ENCODE peak calls at places on chromosomes 7 and 10, in seven cellular contexts. One of them, this sample, is unnamed.

GRCh38 chr10:124722812-124723783 is 21.1 kb downstream of the FAM53B start:
- DNase-seq in MM.1S: peak; percentile 85
- DNase-seq in colonic mucosa: no peak
- DNase-seq in GM23248: peak; percentile 73
- DNase-seq in SK-N-SH: no peak
- DNase-seq in H9: no peak
- DNase-seq in H1: no peak
- DNase-seq in this sample: no peak

GRCh38 chr7:79298145-79298760 is 155.2 kb downstream of the MAGI2 start:
- DNase-seq in MM.1S: peak; percentile 57
- DNase-seq in GM23248: peak; percentile 75
- DNase-seq in colonic mucosa: peak; percentile 26
- DNase-seq in H1: no peak
- DNase-seq in SK-N-SH: peak; percentile 55
- DNase-seq in H9: no peak
- DNase-seq in this sample: peak; percentile 79

GRCh38 chr7:136953386-136953785 is 84.9 kb downstream of the CHRM2 start:
- DNase-seq in H1: no peak
- DNase-seq in colonic mucosa: no peak
- DNase-seq in H9: no peak
- DNase-seq in GM23248: peak; percentile 68
- DNase-seq in SK-N-SH: no peak
- DNase-seq in MM.1S: no peak
- DNase-seq in this sample: peak; percentile 79

GRCh38 chr10:78566216-78567135 is 502.3 kb upstream of the ZMIZ1 start:
- DNase-seq in H9: no peak
- DNase-seq in H1: no peak
- DNase-seq in colonic mucosa: no peak
- DNase-seq in MM.1S: no peak
- DNase-seq in SK-N-SH: peak; percentile 36
- DNase-seq in GM23248: peak; percentile 30
- DNase-seq in this sample: no peak

GRCh38 chr10:73887038-73888015 is 13.0 kb upstream of the CAMK2G start:
- DNase-seq in H9: no peak
- DNase-seq in colonic mucosa: peak; percentile 66
- DNase-seq in MM.1S: no peak
- DNase-seq in H1: no peak
- DNase-seq in SK-N-SH: peak; percentile 59
- DNase-seq in GM23248: peak; percentile 98
- DNase-seq in this sample: peak; percentile 86

GRCh38 chr7:55478700-55479099 is 93.6 kb downstream of the VOPP1 start:
- DNase-seq in colonic mucosa: peak; percentile 11
- DNase-seq in SK-N-SH: no peak
- DNase-seq in H1: peak; percentile 10
- DNase-seq in GM23248: no peak
- DNase-seq in MM.1S: no peak
- DNase-seq in H9: peak; percentile 5
- DNase-seq in this sample: no peak

GRCh38 chr10:16750461-16750860 is 66.8 kb downstream of the RSU1 start:
- DNase-seq in GM23248: no peak
- DNase-seq in H1: no peak
- DNase-seq in SK-N-SH: no peak
- DNase-seq in MM.1S: no peak
- DNase-seq in colonic mucosa: no peak
- DNase-seq in H9: no peak
- DNase-seq in this sample: peak; percentile 50

GRCh38 chr10:5919568-5919967 is 29.5 kb downstream of the FBH1 start:
- DNase-seq in H1: no peak
- DNase-seq in colonic mucosa: no peak
- DNase-seq in MM.1S: no peak
- DNase-seq in SK-N-SH: no peak
- DNase-seq in GM23248: no peak
- DNase-seq in H9: no peak
- DNase-seq in this sample: no peak

GRCh38 chr7:94547128-94547527 is 37.5 kb downstream of the CASD1 start:
- DNase-seq in MM.1S: no peak
- DNase-seq in H9: no peak
- DNase-seq in GM23248: no peak
- DNase-seq in SK-N-SH: no peak
- DNase-seq in H1: no peak
- DNase-seq in colonic mucosa: no peak
- DNase-seq in this sample: no peak

GRCh38 chr7:147937428-147937827 is 653.1 kb upstream of the C7orf33 start:
- DNase-seq in H1: no peak
- DNase-seq in MM.1S: no peak
- DNase-seq in SK-N-SH: no peak
- DNase-seq in GM23248: no peak
- DNase-seq in H9: no peak
- DNase-seq in colonic mucosa: no peak
- DNase-seq in this sample: no peak

GRCh38 chr7:4602905-4603842 is 78.9 kb upstream of the FOXK1 start:
- DNase-seq in GM23248: no peak
- DNase-seq in SK-N-SH: peak; percentile 14
- DNase-seq in colonic mucosa: no peak
- DNase-seq in H1: no peak
- DNase-seq in MM.1S: no peak
- DNase-seq in H9: no peak
- DNase-seq in this sample: no peak

GRCh38 chr7:32588657-32589056 is 93.4 kb downstream of the AVL9 start:
- DNase-seq in MM.1S: no peak
- DNase-seq in H9: no peak
- DNase-seq in H1: no peak
- DNase-seq in colonic mucosa: no peak
- DNase-seq in SK-N-SH: no peak
- DNase-seq in GM23248: peak; percentile 81
- DNase-seq in this sample: peak; percentile 73

GRCh38 chr7:130918129-130919052 is 184.4 kb upstream of the KLF14 start:
- DNase-seq in SK-N-SH: no peak
- DNase-seq in colonic mucosa: no peak
- DNase-seq in GM23248: no peak
- DNase-seq in H9: no peak
- DNase-seq in H1: no peak
- DNase-seq in MM.1S: no peak
- DNase-seq in this sample: peak; percentile 53

GRCh38 chr10:48623607-48624132 is 18.8 kb upstream of the ARHGAP22 start:
- DNase-seq in colonic mucosa: no peak
- DNase-seq in SK-N-SH: no peak
- DNase-seq in H1: no peak
- DNase-seq in MM.1S: no peak
- DNase-seq in H9: no peak
- DNase-seq in GM23248: peak; percentile 67
- DNase-seq in this sample: no peak

GRCh38 chr10:19819419-19820033 is 3.3 kb downstream of the PLXDC2 start:
- DNase-seq in MM.1S: peak; percentile 42
- DNase-seq in H1: no peak
- DNase-seq in GM23248: peak; percentile 65
- DNase-seq in SK-N-SH: peak; percentile 66
- DNase-seq in colonic mucosa: peak; percentile 71
- DNase-seq in H9: no peak
- DNase-seq in this sample: peak; percentile 43

GRCh38 chr7:8590225-8590624 is 156.8 kb downstream of the NXPH1 start:
- DNase-seq in GM23248: no peak
- DNase-seq in H1: no peak
- DNase-seq in colonic mucosa: no peak
- DNase-seq in H9: no peak
- DNase-seq in SK-N-SH: no peak
- DNase-seq in MM.1S: no peak
- DNase-seq in this sample: no peak

GRCh38 chr7:150406565-150407421 is 27.7 kb downstream of the ZNF775 start:
- DNase-seq in MM.1S: peak; percentile 97
- DNase-seq in H1: no peak
- DNase-seq in H9: no peak
- DNase-seq in colonic mucosa: peak; percentile 65
- DNase-seq in SK-N-SH: no peak
- DNase-seq in GM23248: peak; percentile 27
- DNase-seq in this sample: peak; percentile 10

GRCh38 chr10:69883680-69884375 is 82.1 kb downstream of the COL13A1 start:
- DNase-seq in colonic mucosa: no peak
- DNase-seq in GM23248: peak; percentile 74
- DNase-seq in H9: no peak
- DNase-seq in SK-N-SH: no peak
- DNase-seq in MM.1S: no peak
- DNase-seq in H1: no peak
- DNase-seq in this sample: no peak

GRCh38 chr10:2897619-2898508 is 169.5 kb upstream of the PFKP start:
- DNase-seq in GM23248: peak; percentile 5
- DNase-seq in colonic mucosa: no peak
- DNase-seq in H9: no peak
- DNase-seq in H1: no peak
- DNase-seq in MM.1S: no peak
- DNase-seq in SK-N-SH: no peak
- DNase-seq in this sample: no peak

GRCh38 chr7:138964838-138965436 is 16.3 kb downstream of the KIAA1549 start:
- DNase-seq in colonic mucosa: no peak
- DNase-seq in MM.1S: no peak
- DNase-seq in SK-N-SH: no peak
- DNase-seq in GM23248: no peak
- DNase-seq in H1: no peak
- DNase-seq in H9: no peak
- DNase-seq in this sample: no peak

GRCh38 chr7:80481196-80481884 is 30.5 kb downstream of the GNAT3 start:
- DNase-seq in MM.1S: no peak
- DNase-seq in GM23248: peak; percentile 13
- DNase-seq in H1: no peak
- DNase-seq in H9: no peak
- DNase-seq in SK-N-SH: no peak
- DNase-seq in colonic mucosa: no peak
- DNase-seq in this sample: no peak

GRCh38 chr7:106793015-106793651 is 71.9 kb upstream of the PIK3CG start:
- DNase-seq in colonic mucosa: no peak
- DNase-seq in H1: no peak
- DNase-seq in GM23248: peak; percentile 30
- DNase-seq in MM.1S: peak; percentile 70
- DNase-seq in SK-N-SH: peak; percentile 50
- DNase-seq in H9: no peak
- DNase-seq in this sample: peak; percentile 33

GRCh38 chr10:4692206-4692605 is 133.8 kb upstream of the AKR1E2 start:
- DNase-seq in H1: no peak
- DNase-seq in SK-N-SH: no peak
- DNase-seq in MM.1S: no peak
- DNase-seq in H9: no peak
- DNase-seq in colonic mucosa: no peak
- DNase-seq in GM23248: no peak
- DNase-seq in this sample: no peak

GRCh38 chr10:4693967-4694366 is 132.0 kb upstream of the AKR1E2 start:
- DNase-seq in H9: no peak
- DNase-seq in MM.1S: no peak
- DNase-seq in GM23248: no peak
- DNase-seq in SK-N-SH: no peak
- DNase-seq in H1: no peak
- DNase-seq in colonic mucosa: no peak
- DNase-seq in this sample: no peak

GRCh38 chr10:4688620-4689019 is 137.4 kb upstream of the AKR1E2 start:
- DNase-seq in GM23248: no peak
- DNase-seq in SK-N-SH: no peak
- DNase-seq in H1: no peak
- DNase-seq in colonic mucosa: no peak
- DNase-seq in MM.1S: peak; percentile 70
- DNase-seq in H9: no peak
- DNase-seq in this sample: no peak

GRCh38 chr10:4691301-4691700 is 134.7 kb upstream of the AKR1E2 start:
- DNase-seq in colonic mucosa: no peak
- DNase-seq in SK-N-SH: no peak
- DNase-seq in GM23248: peak; percentile 34
- DNase-seq in H9: no peak
- DNase-seq in MM.1S: no peak
- DNase-seq in H1: no peak
- DNase-seq in this sample: no peak

GRCh38 chr10:4691776-4692175 is 134.2 kb upstream of the AKR1E2 start:
- DNase-seq in colonic mucosa: no peak
- DNase-seq in H9: no peak
- DNase-seq in SK-N-SH: no peak
- DNase-seq in GM23248: peak; percentile 33
- DNase-seq in H1: no peak
- DNase-seq in MM.1S: no peak
- DNase-seq in this sample: peak; percentile 66
- H3K9ac ChIP-seq in colonic mucosa: no peak overlapping the region
- H3K9ac ChIP-seq in H9: no peak overlapping the region
- H3K9ac ChIP-seq in SK-N-SH: peak overlapping the region; percentile 44
- H3K9ac ChIP-seq in GM23248: no peak overlapping the region
- H3K9ac ChIP-seq in H1: no peak overlapping the region
- H3K9ac ChIP-seq in MM.1S: no peak overlapping the region
- H3K9ac ChIP-seq in this sample: peak overlapping the region; percentile 16

DNA sequence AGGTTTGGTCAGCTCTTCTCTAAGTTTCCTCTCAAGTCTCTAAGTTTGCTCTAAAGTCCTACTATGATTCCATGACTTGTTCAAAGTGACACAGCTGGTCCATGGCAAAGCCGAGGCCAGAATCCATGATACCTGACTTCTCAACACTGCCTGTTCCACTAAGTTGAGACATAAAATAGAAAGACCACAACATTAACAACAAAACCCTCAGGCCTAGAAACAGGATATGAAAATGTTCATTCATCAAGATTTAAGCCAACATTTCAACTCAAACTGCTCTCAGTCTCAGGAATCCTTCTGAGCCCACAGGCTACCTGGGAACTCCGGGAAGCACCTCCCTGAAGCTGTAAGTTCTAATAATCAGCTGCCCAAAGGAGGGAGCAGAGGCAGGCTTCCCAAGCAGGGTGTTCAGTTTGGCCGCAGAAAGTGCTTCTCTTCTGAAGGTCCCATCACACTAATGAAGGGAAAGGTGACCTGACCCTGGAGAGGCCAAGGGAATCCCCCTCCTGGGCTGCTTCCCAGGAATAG is 62.9 kb downstream of the STK17A start:
- DNase-seq in SK-N-SH: no peak
- DNase-seq in H1: no peak
- DNase-seq in colonic mucosa: no peak
- DNase-seq in H9: no peak
- DNase-seq in GM23248: no peak
- DNase-seq in MM.1S: no peak
- DNase-seq in this sample: no peak
- H3K9ac ChIP-seq in SK-N-SH: peak overlapping the region; percentile 93
- H3K9ac ChIP-seq in H1: no peak overlapping the region
- H3K9ac ChIP-seq in colonic mucosa: no peak overlapping the region
- H3K9ac ChIP-seq in H9: no peak overlapping the region
- H3K9ac ChIP-seq in GM23248: peak overlapping the region; percentile 88
- H3K9ac ChIP-seq in MM.1S: no peak overlapping the region
- H3K9ac ChIP-seq in this sample: peak overlapping the region; percentile 78

GRCh38 chr7:158863611-158864506 is 7.5 kb downstream of the DYNC2I1 start:
- DNase-seq in GM23248: peak; percentile 81
- DNase-seq in H1: no peak
- DNase-seq in MM.1S: no peak
- DNase-seq in H9: no peak
- DNase-seq in SK-N-SH: peak; percentile 84
- DNase-seq in colonic mucosa: peak; percentile 77
- DNase-seq in this sample: peak; percentile 60
- H3K9ac ChIP-seq in GM23248: peak overlapping the region; percentile 83
- H3K9ac ChIP-seq in H1: peak overlapping the region; percentile 51
- H3K9ac ChIP-seq in MM.1S: peak overlapping the region; percentile 16
- H3K9ac ChIP-seq in H9: no peak overlapping the region
- H3K9ac ChIP-seq in SK-N-SH: peak overlapping the region; percentile 49
- H3K9ac ChIP-seq in colonic mucosa: peak overlapping the region; percentile 13
- H3K9ac ChIP-seq in this sample: peak overlapping the region; percentile 64

DNA sequence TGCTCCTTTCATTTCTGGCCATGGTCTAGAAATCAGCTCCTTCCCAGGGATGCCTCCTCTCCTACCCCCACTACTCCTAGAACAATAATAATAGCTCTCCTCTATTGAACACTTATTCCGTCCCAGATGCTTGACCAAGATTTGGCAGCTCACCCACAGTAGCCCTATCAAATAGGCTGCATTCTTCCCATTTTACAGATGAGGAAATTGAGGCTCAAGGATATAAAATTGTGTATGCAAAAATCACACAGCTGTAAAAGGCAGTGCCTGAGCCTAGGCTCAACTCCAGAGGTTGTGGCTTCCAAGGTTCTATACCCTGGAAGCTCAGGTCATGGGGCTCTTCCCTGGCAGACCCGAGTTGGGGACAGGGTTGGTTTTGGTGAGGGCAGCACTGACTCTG is 82.3 kb downstream of the C10orf105 start:
- DNase-seq in GM23248: no peak
- DNase-seq in H1: no peak
- DNase-seq in H9: no peak
- DNase-seq in MM.1S: no peak
- DNase-seq in colonic mucosa: no peak
- DNase-seq in SK-N-SH: no peak
- DNase-seq in this sample: no peak
- H3K9ac ChIP-seq in GM23248: no peak overlapping the region
- H3K9ac ChIP-seq in H1: no peak overlapping the region
- H3K9ac ChIP-seq in H9: no peak overlapping the region
- H3K9ac ChIP-seq in MM.1S: no peak overlapping the region
- H3K9ac ChIP-seq in colonic mucosa: no peak overlapping the region
- H3K9ac ChIP-seq in SK-N-SH: no peak overlapping the region
- H3K9ac ChIP-seq in this sample: no peak overlapping the region